ENCODE peak calls at places on chromosomes 11 and 22, in five cellular contexts. Q, D, T, K and O are unnamed samples.
A peak's percentile ranks its signal among the peaks of the same experiment; 100 is the strongest.

GRCh38 chr11:17571431-17572358 is 24.6 kb downstream of the OTOG start:
- DNase-seq in Q (no peak), D (no peak), T (no peak), K (no peak), O (no peak)

GRCh38 chr22:20748820-20749428 is 25.0 kb upstream of the SERPIND1 start:
- DNase-seq in Q (no peak), D (no peak), T (no peak), K (no peak), O (no peak)

GRCh38 chr11:130854483-130854882 is 61.8 kb downstream of the SNX19 start:
- DNase-seq in Q (no peak), D (no peak), T (no peak), K (no peak), O (no peak)

GRCh38 chr11:12890476-12890875 is 118.6 kb upstream of the RASSF10 start:
- DNase-seq in Q (no peak), D (no peak), T (no peak), K (no peak), O (no peak)

GRCh38 chr11:19828382-19829108 is 115.9 kb downstream of the NAV2 start:
- DNase-seq in Q (no peak), D (no peak), T (no peak), K (no peak), O (no peak)

GRCh38 chr22:48104786-48105185 is 1342.3 kb downstream of the TBC1D22A start:
- DNase-seq in Q (no peak), D (no peak), T (no peak), K (no peak), O (no peak)

GRCh38 chr11:62295504-62295903 is 3.4 kb downstream of the SCGB1D4 start:
- DNase-seq in Q (no peak), D (no peak), T (no peak), K (no peak), O (peak; percentile 57)

GRCh38 chr11:1150769-1151365 is 6.9 kb upstream of the MUC5AC start:
- DNase-seq in Q (no peak), D (peak; percentile 37), T (no peak), K (no peak), O (no peak)

GRCh38 chr11:2318123-2318522 is 16.3 kb downstream of the TSPAN32 start:
- DNase-seq in Q (no peak), D (no peak), T (no peak), K (peak; percentile 6), O (no peak)

GRCh38 chr11:360326-361280 is 8.7 kb upstream of the B4GALNT4 start:
- DNase-seq in Q (no peak), D (no peak), T (no peak), K (peak; percentile 72), O (no peak)